ENCODE peak calls at places on chromosomes 2 and 18, in four cellular contexts. D, B, K and M are unnamed samples. For H3K4me1, the result is how much of the 10 kb centered on the place peaks cover.

GRCh38 chr2:238158807-238159539 is at the start of gene ERFE:
- DNase-seq in K (peak), D (peak), B (peak), M (peak)

GRCh38 chr2:78973630-78974029 is 51.9 kb upstream of the REG3G start:
- DNase-seq in B (no peak), D (no peak), K (no peak), M (no peak)

GRCh38 chr2:145066795-145067194 is 546.9 kb upstream of the ZEB2 start:
- DNase-seq in B (no peak), D (no peak), K (no peak), M (no peak)

GRCh38 chr2:145088733-145089132 is 568.8 kb upstream of the ZEB2 start:
- DNase-seq in K (peak), B (no peak), D (no peak), M (no peak)

GRCh38 chr2:5076599-5076998 is 615.6 kb upstream of the SOX11 start:
- DNase-seq in D (peak), K (no peak), B (no peak), M (peak)

GRCh38 chr18:46704816-46705215 is 47.8 kb upstream of the LOXHD1 start:
- DNase-seq in K (no peak), B (no peak), D (no peak), M (no peak)

GRCh38 chr2:182915369-182916326 is 49.2 kb upstream of the FRZB start:
- DNase-seq in K (peak), B (no peak), D (no peak), M (peak)

GRCh38 chr2:207240649-207241048 is 74.9 kb upstream of the KLF7 start:
- DNase-seq in K (no peak), B (no peak), D (no peak), M (no peak)

GRCh38 chr18:58533771-58534170 is 95.1 kb downstream of the ALPK2 start:
- DNase-seq in K (no peak), D (no peak), B (no peak), M (no peak)

GRCh38 chr18:50523165-50523564 is 36.7 kb upstream of the MAPK4 start:
- DNase-seq in D (no peak), K (no peak), B (no peak), M (no peak)

GRCh38 chr18:50528806-50529205 is 31.1 kb upstream of the MAPK4 start:
- DNase-seq in D (no peak), B (no peak), K (no peak), M (no peak)

DNA sequence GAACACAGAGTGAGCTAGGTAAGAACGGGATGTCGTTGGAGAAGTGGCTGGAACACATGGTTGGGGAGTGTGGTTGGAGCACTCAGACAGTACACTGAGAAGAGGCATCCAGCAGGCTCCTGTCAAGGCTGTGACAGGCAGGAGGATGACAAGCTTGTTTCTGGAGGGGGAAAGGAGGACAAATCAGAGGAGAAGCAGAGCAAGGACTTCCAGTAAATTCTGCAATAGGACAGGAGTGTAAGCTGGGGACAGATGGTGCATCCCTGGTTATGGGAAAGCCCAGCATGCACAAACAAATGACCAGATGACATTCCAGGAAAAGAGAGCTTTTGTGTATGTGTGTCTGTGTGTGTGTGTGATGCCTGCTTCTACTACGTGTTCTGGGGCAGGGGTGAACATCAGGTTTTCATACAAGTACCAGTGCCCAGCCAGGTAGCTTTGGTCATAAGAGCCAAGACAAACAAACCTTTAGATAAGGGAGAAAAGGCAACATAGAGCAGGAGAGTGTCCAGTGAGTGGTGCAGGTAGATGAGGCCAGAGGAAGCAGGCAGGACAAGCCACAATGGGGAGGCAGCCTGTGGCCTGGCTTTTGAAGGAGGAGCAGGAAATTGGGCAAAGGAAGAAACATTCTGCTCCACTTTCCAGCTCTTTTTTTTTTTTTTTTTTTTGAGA is 32.1 kb upstream of the MAPK4 start:
- DNase-seq in B (no peak), K (no peak), D (no peak), M (no peak)
- H3K56ac ChIP-seq in B (no peak), K (no peak), D (peak), M (no peak)

DNA sequence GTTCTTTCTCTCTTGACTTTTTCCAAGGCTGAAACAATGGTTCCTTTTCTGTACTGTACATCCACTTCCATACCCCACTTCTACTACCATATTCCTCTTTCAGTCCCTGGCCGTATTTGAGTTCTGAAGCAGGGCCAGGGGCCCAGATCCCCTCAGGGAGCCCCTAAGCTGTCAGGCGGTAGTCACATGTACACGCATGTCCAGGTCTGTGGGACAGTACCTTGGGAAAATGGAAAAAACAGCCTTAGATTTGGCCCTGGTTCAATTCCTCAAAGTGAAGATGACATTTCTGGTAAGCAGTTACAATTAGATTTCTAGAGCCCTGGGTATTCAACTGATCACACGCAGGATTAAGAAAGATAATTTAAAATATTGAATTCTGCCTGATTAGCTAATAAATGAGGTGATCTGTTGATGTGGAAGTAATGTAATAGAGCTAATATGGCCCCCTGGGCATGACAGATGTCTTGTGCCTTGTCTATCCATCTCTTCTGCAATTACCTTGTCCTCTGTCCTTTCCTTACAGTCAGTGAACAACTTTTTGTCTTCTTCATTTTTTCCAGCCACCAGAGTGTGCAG is 44.4 kb downstream of the MRPL33 start:
- DNase-seq in D (no peak), K (no peak), B (no peak), M (no peak)
- H2AK5ac ChIP-seq in D (no peak), K (no peak), B (no peak), M (no peak)

DNA sequence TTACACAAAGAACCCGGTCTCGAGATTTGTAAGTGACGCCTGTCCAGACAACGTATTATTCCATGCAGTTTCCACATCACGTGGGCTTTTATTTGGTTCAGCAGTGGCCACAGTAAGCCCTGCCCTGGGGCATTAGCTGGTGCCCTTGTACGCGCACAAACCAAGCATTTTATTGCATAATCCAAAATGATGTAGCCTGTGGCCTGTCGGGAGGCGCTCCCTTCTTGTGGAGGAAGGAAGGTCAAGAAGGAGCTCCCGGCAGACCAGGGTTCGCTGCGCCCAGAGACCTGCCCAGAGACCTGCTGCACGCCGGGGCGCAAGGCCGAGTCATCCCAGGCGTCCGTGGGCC is 179.6 kb upstream of the ALKAL2 start:
- DNase-seq in D (no peak), K (no peak), B (no peak), M (peak)
- H3K4me1 ChIP-seq in D (under half), K (under half), B (under half), M (under half)

GRCh38 chr2:216206041-216206699 is 97.0 kb downstream of the XRCC5 start:
- DNase-seq in B (no peak), D (no peak), K (no peak), M (no peak)
- H3K56ac ChIP-seq in B (no peak), D (no peak), K (no peak), M (no peak)

DNA sequence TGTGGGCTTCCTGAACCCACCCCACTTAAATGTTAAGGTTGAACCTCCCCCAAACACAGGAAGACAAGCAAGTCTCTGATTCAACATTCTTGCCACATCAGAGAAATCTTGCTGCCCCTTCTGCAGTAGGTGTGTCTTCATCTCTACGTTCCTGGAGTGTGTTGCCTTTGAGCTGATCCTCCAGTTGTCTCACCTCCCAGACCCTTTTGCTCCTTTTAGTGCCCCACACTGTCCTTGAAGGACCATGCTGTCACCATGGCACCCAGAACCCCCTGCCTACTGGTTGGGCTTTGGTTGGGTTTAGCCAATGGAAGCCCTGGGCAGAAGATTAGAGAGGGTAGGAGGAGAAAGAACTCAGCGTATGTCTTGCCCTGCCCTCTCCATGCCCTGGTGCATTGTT is 10.7 kb downstream of the CAB39 start:
- DNase-seq in K (no peak), B (no peak), D (no peak), M (peak)
- H2AK5ac ChIP-seq in K (no peak), B (peak), D (no peak), M (no peak)

GRCh38 chr2:132429351-132429750 is 12.7 kb downstream of the GPR39 start:
- DNase-seq in B (no peak), K (no peak), D (no peak), M (no peak)
- H3K4me1 ChIP-seq in B (under half), K (under half), D (under half), M (under half)

GRCh38 chr2:196307775-196308174 is 136.4 kb upstream of the STK17B start:
- DNase-seq in D (no peak), K (no peak), B (no peak), M (no peak)
- H3K56ac ChIP-seq in D (no peak), K (no peak), B (no peak), M (no peak)

GRCh38 chr2:222568866-222569265 is 87.0 kb downstream of the FARSB start:
- DNase-seq in D (no peak), K (peak), B (no peak), M (no peak)
- H2AK5ac ChIP-seq in D (no peak), K (no peak), B (no peak), M (no peak)

GRCh38 chr2:123532126-123532525 is 493.0 kb upstream of the CNTNAP5 start:
- DNase-seq in B (no peak), K (no peak), D (no peak), M (no peak)
- H3K4me1 ChIP-seq in B (under half), K (under half), D (under half), M (under half)

DNA sequence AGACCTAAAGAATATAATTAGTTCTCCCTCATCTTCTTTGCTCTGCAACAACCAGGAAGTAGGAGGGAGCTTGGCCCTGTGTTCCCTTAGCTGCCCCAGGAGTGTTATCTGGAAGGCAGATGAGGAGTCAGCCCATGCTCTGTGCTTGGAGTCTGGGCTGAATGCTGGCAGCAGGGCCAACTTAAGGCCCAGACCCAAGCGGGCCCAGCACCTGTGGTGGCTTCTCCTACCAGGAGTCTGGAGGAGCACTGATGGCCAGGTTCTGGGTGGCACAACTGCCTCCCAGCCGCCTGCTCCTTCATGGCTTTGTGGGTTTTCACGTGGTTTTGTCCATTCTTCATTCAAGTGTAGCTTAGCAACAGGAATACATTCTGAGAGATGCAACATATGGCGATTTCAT is 1910.7 kb upstream of the LRRTM1 start:
- DNase-seq in K (no peak), B (no peak), D (no peak), M (no peak)
- H3K56ac ChIP-seq in K (no peak), B (no peak), D (no peak), M (no peak)